ENCODE peak calls at places on chromosome 18, in four cellular contexts. G, V, B and M are unnamed samples.

GRCh38 chr18:10526211-10526949 is 553 bp downstream of the NAPG start:
- DNase-seq in G (peak), V (no peak), B (peak), M (peak)

GRCh38 chr18:26460449-26461091 is 87.8 kb downstream of the KCTD1 start:
- DNase-seq in G (no peak), V (no peak), B (no peak), M (no peak)

GRCh38 chr18:41747723-41748242 is 207.3 kb upstream of the PIK3C3 start:
- DNase-seq in G (no peak), V (no peak), B (no peak), M (no peak)

GRCh38 chr18:48616484-48617255 is 77.8 kb downstream of the CTIF start:
- DNase-seq in G (no peak), V (no peak), B (peak), M (no peak)

GRCh38 chr18:49072940-49073339 is 122.2 kb upstream of the SMAD7 start:
- DNase-seq in G (no peak), V (no peak), B (peak), M (no peak)

GRCh38 chr18:14086459-14087231 is 45.6 kb downstream of the ZNF519 start:
- DNase-seq in G (peak), V (peak), B (peak), M (no peak)

GRCh38 chr18:44742741-44743311 is 62.1 kb downstream of the SETBP1 start:
- DNase-seq in G (no peak), V (peak), B (peak), M (no peak)

GRCh38 chr18:61575419-61575818 is 242.2 kb downstream of the CDH20 start:
- DNase-seq in G (no peak), V (no peak), B (no peak), M (no peak)

GRCh38 chr18:55841314-55841713 is 253.3 kb upstream of the TCF4 start:
- DNase-seq in G (no peak), V (no peak), B (no peak), M (no peak)

GRCh38 chr18:54822872-54823845 is 5.1 kb upstream of the RAB27B start:
- DNase-seq in G (no peak), V (no peak), B (peak), M (no peak)

GRCh38 chr18:3603460-3604259 is 153.7 kb downstream of the TGIF1 start:
- DNase-seq in G (peak), V (peak), B (peak), M (no peak)

GRCh38 chr18:24633121-24633520 is 172.7 kb downstream of the HRH4 start:
- DNase-seq in G (no peak), V (no peak), B (peak), M (no peak)

GRCh38 chr18:58814317-58814716 is 50.4 kb upstream of the ZNF532 start:
- DNase-seq in G (no peak), V (no peak), B (no peak), M (no peak)

GRCh38 chr18:43596106-43596712 is 318.9 kb upstream of the SYT4 start:
- DNase-seq in G (peak), V (peak), B (peak), M (no peak)

GRCh38 chr18:11112218-11112750 is 37.1 kb downstream of the PIEZO2 start:
- DNase-seq in G (no peak), V (no peak), B (no peak), M (no peak)

GRCh38 chr18:46712406-46712805 is 44.4 kb downstream of the ST8SIA5 start:
- DNase-seq in G (no peak), V (no peak), B (peak), M (no peak)

GRCh38 chr18:64260810-64261209 is 111.9 kb upstream of the LINC00305 start:
- DNase-seq in G (no peak), V (no peak), B (no peak), M (no peak)

GRCh38 chr18:45456076-45457066 is 158.9 kb upstream of the SLC14A2 start:
- DNase-seq in G (no peak), V (no peak), B (peak), M (no peak)

GRCh38 chr18:26425148-26425531 is 123.2 kb downstream of the KCTD1 start:
- DNase-seq in G (no peak), V (no peak), B (peak), M (no peak)

GRCh38 chr18:46435031-46435430 is 222.0 kb downstream of the LOXHD1 start:
- DNase-seq in G (no peak), V (no peak), B (no peak), M (no peak)